ENCODE peak calls at places on chromosomes 12 and 14, in five cellular contexts. X is OCI-LY7, I is aorta, L is adrenal gland, Z is psoas muscle. U is an unnamed sample.

GRCh38 chr14:76763362-76764041 is 2.2 kb downstream of the VASH1 start:
- DNase-seq in X (no peak), I (no peak), L (no peak), Z (no peak), U (no peak)

GRCh38 chr12:2244013-2244861 is 191.4 kb downstream of the CACNA1C start:
- DNase-seq in X (no peak), I (peak; percentile 71), L (peak; percentile 36), Z (no peak), U (no peak)

GRCh38 chr14:90850487-90850886 is 34.3 kb upstream of the TTC7B start:
- DNase-seq in X (no peak), I (no peak), L (no peak), Z (no peak), U (no peak)

GRCh38 chr14:87109271-87109670 is 883.7 kb downstream of the GALC start:
- DNase-seq in X (no peak), I (no peak), L (no peak), Z (no peak), U (no peak)

GRCh38 chr12:67517181-67517887 is 131.2 kb upstream of the DYRK2 start:
- DNase-seq in X (no peak), I (peak; percentile 54), L (peak; percentile 47), Z (peak; percentile 51), U (peak; percentile 49)

GRCh38 chr12:53586745-53587144 is 39.4 kb downstream of the ATF7 start:
- DNase-seq in X (no peak), I (no peak), L (no peak), Z (no peak), U (no peak)

GRCh38 chr12:122730215-122731014 is at the start of gene HCAR1:
- DNase-seq in X (no peak), I (no peak), L (no peak), Z (no peak), U (no peak)

GRCh38 chr12:117339104-117339503 is 22.3 kb downstream of the NOS1 start:
- DNase-seq in X (no peak), I (no peak), L (no peak), Z (no peak), U (no peak)

GRCh38 chr12:7383157-7383556 is 60.8 kb downstream of the CD163L1 start:
- DNase-seq in X (no peak), I (no peak), L (no peak), Z (no peak), U (no peak)

GRCh38 chr12:104458645-104459555 is 2.2 kb downstream of the CHST11 start:
- DNase-seq in X (no peak), I (peak; percentile 69), L (peak; percentile 47), Z (no peak), U (peak; percentile 38)

GRCh38 chr14:100012478-100012925 is 52.7 kb upstream of the EVL start:
- DNase-seq in X (no peak), I (no peak), L (no peak), Z (no peak), U (no peak)

GRCh38 chr12:69240625-69240984 is 1.2 kb downstream of the CPSF6 start:
- DNase-seq in X (peak; percentile 55), I (no peak), L (no peak), Z (no peak), U (no peak)

DNA sequence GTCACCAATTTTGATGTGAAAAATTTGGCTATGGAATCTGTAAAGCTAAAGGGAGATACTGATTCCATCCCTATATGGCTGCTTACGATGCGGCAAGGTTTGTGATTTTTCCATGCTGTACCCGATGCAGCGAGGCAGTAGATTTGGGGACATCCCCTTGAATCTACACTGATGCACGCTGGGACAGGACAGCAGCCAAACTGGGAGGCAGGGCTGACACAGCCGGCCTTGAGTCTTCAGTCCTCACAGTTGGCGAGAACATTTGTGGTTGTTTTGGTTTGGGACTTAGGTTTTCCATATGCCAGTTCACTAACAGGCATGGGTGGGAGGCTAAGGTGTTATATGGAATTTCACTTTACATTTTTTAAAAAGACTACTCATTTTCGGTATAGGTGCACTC is 3.8 kb downstream of the GALNT16 start:
- DNase-seq in X (no peak), I (no peak), L (peak; percentile 72), Z (peak; percentile 43), U (no peak)
- H3K4me1 ChIP-seq in X (peaks cover 13% of the 10 kb centered on the region), I (no peaks in the 10 kb centered on the region), L (peaks cover 13% of the 10 kb centered on the region), Z (peaks cover 6% of the 10 kb centered on the region), U (peaks cover 24% of the 10 kb centered on the region)

GRCh38 chr14:95527392-95528002 is 7.4 kb upstream of the GLRX5 start:
- DNase-seq in X (peak; percentile 66), I (peak; percentile 68), L (peak; percentile 81), Z (no peak), U (no peak)
- H3K4me3 ChIP-seq in X (no peak overlapping the region), I (no peak overlapping the region), L (no peak overlapping the region), Z (no peak overlapping the region), U (no peak overlapping the region)

DNA sequence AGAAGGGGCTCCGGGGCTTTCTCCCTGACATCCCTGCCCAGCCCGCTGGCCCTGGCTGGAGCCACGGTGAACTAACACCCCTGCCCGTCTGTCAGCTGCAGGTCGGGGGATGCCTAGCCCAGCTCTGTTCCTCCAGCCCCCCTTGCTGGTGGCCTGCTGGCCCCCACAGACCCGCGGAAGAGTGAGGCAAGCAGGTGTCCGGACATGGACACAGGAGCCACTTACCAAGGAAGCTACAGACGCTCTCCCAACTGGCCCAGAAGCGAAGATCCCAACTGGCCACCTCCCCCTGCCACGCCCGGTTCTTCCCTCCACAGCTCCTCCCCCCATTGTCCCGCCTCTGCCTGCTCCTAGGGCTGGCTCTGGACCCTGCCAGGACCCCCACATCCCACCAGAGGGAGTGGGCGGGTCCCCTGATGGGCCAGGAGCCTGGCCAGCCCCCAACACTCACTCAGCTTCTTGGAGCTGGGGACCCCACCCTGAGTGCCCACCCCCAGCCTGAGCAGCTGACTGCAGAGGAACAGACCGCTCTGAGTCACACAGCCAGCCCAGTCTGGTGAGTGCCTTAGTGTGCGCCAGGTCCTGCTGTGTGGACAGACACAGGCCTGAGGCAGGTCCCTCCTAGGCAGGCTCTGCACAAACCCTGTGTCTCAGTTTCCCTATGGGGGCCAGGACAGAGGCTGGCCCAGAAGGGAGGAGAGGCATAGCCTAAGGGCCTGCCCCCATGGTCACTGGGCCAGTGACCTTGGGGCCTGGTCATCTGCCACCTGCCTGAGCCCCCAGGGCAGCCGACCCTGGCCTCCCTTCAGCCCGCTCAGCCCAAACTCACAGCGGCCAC is 7.7 kb downstream of the AHNAK2 start:
- DNase-seq in X (no peak), I (peak; percentile 87), L (no peak), Z (peak; percentile 85), U (peak; percentile 58)
- H3K4me1 ChIP-seq in X (peaks cover 19% of the 10 kb centered on the region), I (no peaks in the 10 kb centered on the region), L (peaks cover 13% of the 10 kb centered on the region), Z (peaks cover 16% of the 10 kb centered on the region), U (peaks cover 50% of the 10 kb centered on the region)

GRCh38 chr12:80710727-80711066 is 3.3 kb downstream of the MYF6 start:
- DNase-seq in X (no peak), I (no peak), L (no peak), Z (no peak), U (no peak)
- H3K4me3 ChIP-seq in X (no peak overlapping the region), I (no peak overlapping the region), L (no peak overlapping the region), Z (peak overlapping the region; percentile 76), U (no peak overlapping the region)

GRCh38 chr12:62703011-62703380 is 232.0 kb downstream of the PPM1H start:
- DNase-seq in X (no peak), I (no peak), L (no peak), Z (no peak), U (no peak)
- H3K4me1 ChIP-seq in X (no peaks in the 10 kb centered on the region), I (peaks cover 4% of the 10 kb centered on the region), L (no peaks in the 10 kb centered on the region), Z (no peaks in the 10 kb centered on the region), U (no peaks in the 10 kb centered on the region)

GRCh38 chr14:50373959-50374358 is 22.7 kb downstream of the CDKL1 start:
- DNase-seq in X (no peak), I (no peak), L (no peak), Z (no peak), U (no peak)
- H3K4me3 ChIP-seq in X (no peak overlapping the region), I (no peak overlapping the region), L (no peak overlapping the region), Z (no peak overlapping the region), U (no peak overlapping the region)

GRCh38 chr12:61854902-61855301 is 405.3 kb upstream of the USP15 start:
- DNase-seq in X (no peak), I (no peak), L (no peak), Z (no peak), U (no peak)
- H3K4me1 ChIP-seq in X (no peaks in the 10 kb centered on the region), I (no peaks in the 10 kb centered on the region), L (no peaks in the 10 kb centered on the region), Z (no peaks in the 10 kb centered on the region), U (no peaks in the 10 kb centered on the region)

GRCh38 chr12:16112151-16112550 is 165.3 kb downstream of the SLC15A5 start:
- DNase-seq in X (no peak), I (no peak), L (no peak), Z (no peak), U (no peak)
- H3K4me3 ChIP-seq in X (no peak overlapping the region), I (no peak overlapping the region), L (no peak overlapping the region), Z (no peak overlapping the region), U (no peak overlapping the region)

GRCh38 chr12:124563401-124563800 is 4.0 kb downstream of the NCOR2 start:
- DNase-seq in X (no peak), I (no peak), L (no peak), Z (no peak), U (peak; percentile 48)

GRCh38 chr12:124563809-124564208 is 3.6 kb downstream of the NCOR2 start:
- DNase-seq in X (no peak), I (no peak), L (no peak), Z (no peak), U (no peak)

GRCh38 chr12:124565656-124566180 is 1.7 kb downstream of the NCOR2 start:
- DNase-seq in X (no peak), I (no peak), L (no peak), Z (no peak), U (no peak)

GRCh38 chr12:124565071-124565491 is 2.3 kb downstream of the NCOR2 start:
- DNase-seq in X (no peak), I (peak; percentile 73), L (peak; percentile 67), Z (peak; percentile 36), U (no peak)

DNA sequence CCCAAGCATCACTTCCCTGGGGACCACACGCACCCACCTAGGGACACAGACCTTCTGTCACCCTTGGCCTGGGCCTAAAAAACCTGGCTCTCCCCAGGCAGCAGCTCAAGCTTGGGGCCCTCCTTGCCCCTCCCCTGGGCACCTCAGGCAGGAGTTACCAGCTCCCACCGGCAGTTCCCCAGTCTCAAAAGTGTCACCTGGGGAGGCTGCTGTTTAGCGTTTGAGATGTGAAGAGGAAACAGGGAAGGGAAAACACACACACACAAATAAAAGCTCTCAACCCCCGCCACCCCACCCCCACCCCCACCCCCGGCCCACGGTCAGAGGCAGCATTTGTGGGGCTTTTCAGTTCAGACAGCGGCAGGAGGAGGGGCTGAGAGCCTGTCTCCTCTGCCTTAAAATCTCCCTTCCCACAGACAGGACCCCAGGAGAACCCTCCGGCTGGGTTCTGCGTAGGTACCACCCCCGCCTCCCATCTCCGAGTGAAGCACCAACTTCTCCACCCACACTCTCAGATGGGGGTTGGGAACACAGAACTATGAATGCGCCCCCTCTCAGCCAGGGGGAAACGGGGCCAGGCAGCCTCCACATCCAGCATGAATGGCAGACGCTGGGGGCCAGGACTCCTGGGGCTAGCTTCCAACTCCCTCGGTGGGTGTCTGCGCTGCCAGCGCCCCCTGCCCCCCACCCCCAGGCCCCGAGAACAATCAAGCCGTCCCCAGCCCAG is 3.0 kb downstream of the NCOR2 start:
- DNase-seq in X (peak; percentile 22), I (no peak), L (no peak), Z (no peak), U (no peak)
- H3K4me1 ChIP-seq in X (peaks cover 39% of the 10 kb centered on the region), I (no peaks in the 10 kb centered on the region), L (peaks cover 49% of the 10 kb centered on the region), Z (peaks cover 50% of the 10 kb centered on the region), U (peaks cover 24% of the 10 kb centered on the region)

DNA sequence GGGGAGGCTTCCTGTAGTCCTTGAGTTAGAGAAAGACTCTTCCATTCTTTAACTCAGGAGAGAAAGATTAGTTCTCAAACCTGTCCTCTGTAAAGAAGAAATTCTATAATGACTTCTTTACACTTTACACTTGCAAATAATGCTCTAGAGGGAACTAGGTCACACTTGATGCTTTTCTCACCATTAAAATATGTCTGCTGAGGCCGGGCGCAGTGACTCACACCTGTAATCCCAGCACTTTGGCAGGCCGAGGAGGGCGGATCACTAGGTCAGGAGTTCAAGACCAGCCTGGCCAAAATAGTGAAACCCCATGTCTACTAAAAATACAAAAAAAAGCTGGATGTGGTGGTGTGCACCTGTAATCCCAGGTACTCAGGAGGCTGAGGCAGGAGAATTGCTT is 6.3 kb downstream of the NTN4 start:
- DNase-seq in X (no peak), I (no peak), L (no peak), Z (peak; percentile 29), U (no peak)
- H3K4me3 ChIP-seq in X (no peak overlapping the region), I (no peak overlapping the region), L (no peak overlapping the region), Z (no peak overlapping the region), U (no peak overlapping the region)